ENCODE peak calls at places on chromosome 13, in nine cellular contexts. H, N, D, T, Z, X, Q, B and F are unnamed samples. For H3K27me3, the result is how much of the 10 kb centered on the place peaks cover.

GRCh38 chr13:108496364-108497215 is 132.8 kb upstream of the MYO16 start:
- DNase-seq in Z (peak), T (no peak), N (no peak), Q (no peak), H (no peak), D (peak), X (no peak), B (no peak), F (no peak)

GRCh38 chr13:75507027-75508001 is 25.3 kb upstream of the TBC1D4 start:
- DNase-seq in Q (no peak), D (peak), N (no peak), X (no peak), T (no peak), B (no peak), Z (no peak), H (no peak), F (no peak)

GRCh38 chr13:94419304-94419943 is 60.1 kb downstream of the DCT start:
- DNase-seq in N (no peak), T (no peak), D (peak), H (peak), Q (no peak), Z (peak), X (no peak), B (no peak), F (peak)

GRCh38 chr13:40344270-40345148 is 321.9 kb downstream of the FOXO1 start:
- DNase-seq in Z (no peak), D (no peak), N (no peak), H (no peak), Q (no peak), T (no peak), X (no peak), B (no peak), F (no peak)

GRCh38 chr13:25971499-25972145 is 80.2 kb downstream of the SHISA2 start:
- DNase-seq in Z (no peak), D (peak), X (peak), T (no peak), B (no peak), Q (no peak), H (no peak), N (peak), F (no peak)

GRCh38 chr13:65095118-65095517 is 2135.0 kb downstream of the PCDH9 start:
- DNase-seq in D (no peak), B (no peak), T (no peak), Q (no peak), X (no peak), Z (no peak), N (no peak), H (no peak), F (no peak)

GRCh38 chr13:75656590-75656989 is 20.5 kb downstream of the LMO7 start:
- DNase-seq in D (peak), N (no peak), Q (no peak), Z (no peak), B (no peak), T (no peak), X (no peak), H (peak), F (no peak)

GRCh38 chr13:42984691-42985090 is 7.3 kb downstream of the EPSTI1 start:
- DNase-seq in Q (no peak), X (no peak), B (no peak), H (no peak), N (no peak), T (no peak), Z (no peak), D (no peak), F (no peak)

GRCh38 chr13:113125506-113126264 is 3.1 kb downstream of the F10 start:
- DNase-seq in Z (no peak), X (no peak), T (no peak), D (no peak), Q (no peak), H (no peak), N (no peak), B (no peak), F (no peak)

GRCh38 chr13:96834626-96835025 is 159.7 kb downstream of the OXGR1 start:
- DNase-seq in D (no peak), T (no peak), H (peak), Q (no peak), Z (no peak), B (no peak), N (no peak), X (no peak), F (no peak)

GRCh38 chr13:113663934-113664333 is 3.1 kb upstream of the GRK1 start:
- DNase-seq in Z (no peak), D (no peak), T (peak), Q (no peak), B (no peak), N (no peak), H (no peak), X (no peak), F (no peak)

GRCh38 chr13:36839981-36840380 is 21.0 kb downstream of the RFXAP start:
- DNase-seq in B (no peak), Z (no peak), Q (no peak), X (no peak), T (no peak), D (no peak), N (no peak), H (no peak), F (no peak)

GRCh38 chr13:32585625-32586021 is 629 bp upstream of the PDS5B start:
- DNase-seq in B (no peak), Z (no peak), T (no peak), X (no peak), N (no peak), D (no peak), H (no peak), Q (no peak), F (peak)

GRCh38 chr13:67147257-67148218 is 82.6 kb downstream of the PCDH9 start:
- DNase-seq in Q (no peak), H (no peak), T (no peak), Z (peak), X (no peak), N (no peak), B (peak), D (no peak), F (no peak)

GRCh38 chr13:88958821-88959220 is 1287.7 kb downstream of the SLITRK5 start:
- DNase-seq in X (no peak), D (no peak), H (no peak), T (no peak), Q (no peak), B (no peak), N (no peak), Z (no peak), F (no peak)

GRCh38 chr13:60933638-60934037 is 482.0 kb downstream of the PCDH20 start:
- DNase-seq in T (no peak), B (no peak), D (no peak), X (no peak), N (no peak), Z (no peak), H (no peak), Q (no peak), F (no peak)

GRCh38 chr13:75173457-75174356 is 308.3 kb downstream of the TBC1D4 start:
- DNase-seq in D (no peak), T (no peak), X (no peak), N (no peak), Q (no peak), B (no peak), H (no peak), Z (no peak), F (no peak)

GRCh38 chr13:24220086-24220703 is 59.7 kb downstream of the SPATA13 start:
- DNase-seq in X (peak), B (peak), Q (no peak), D (peak), T (no peak), Z (peak), H (peak), N (peak), F (peak)

GRCh38 chr13:81745391-81745790 is 1404.5 kb upstream of the SPRY2 start:
- DNase-seq in N (no peak), H (no peak), Z (no peak), B (no peak), D (no peak), Q (no peak), X (no peak), T (no peak), F (no peak)

GRCh38 chr13:107365466-107366215 is 797.7 kb upstream of the ARGLU1 start:
- DNase-seq in Q (no peak), B (no peak), H (no peak), D (no peak), T (no peak), N (no peak), X (no peak), Z (peak), F (no peak)

DNA sequence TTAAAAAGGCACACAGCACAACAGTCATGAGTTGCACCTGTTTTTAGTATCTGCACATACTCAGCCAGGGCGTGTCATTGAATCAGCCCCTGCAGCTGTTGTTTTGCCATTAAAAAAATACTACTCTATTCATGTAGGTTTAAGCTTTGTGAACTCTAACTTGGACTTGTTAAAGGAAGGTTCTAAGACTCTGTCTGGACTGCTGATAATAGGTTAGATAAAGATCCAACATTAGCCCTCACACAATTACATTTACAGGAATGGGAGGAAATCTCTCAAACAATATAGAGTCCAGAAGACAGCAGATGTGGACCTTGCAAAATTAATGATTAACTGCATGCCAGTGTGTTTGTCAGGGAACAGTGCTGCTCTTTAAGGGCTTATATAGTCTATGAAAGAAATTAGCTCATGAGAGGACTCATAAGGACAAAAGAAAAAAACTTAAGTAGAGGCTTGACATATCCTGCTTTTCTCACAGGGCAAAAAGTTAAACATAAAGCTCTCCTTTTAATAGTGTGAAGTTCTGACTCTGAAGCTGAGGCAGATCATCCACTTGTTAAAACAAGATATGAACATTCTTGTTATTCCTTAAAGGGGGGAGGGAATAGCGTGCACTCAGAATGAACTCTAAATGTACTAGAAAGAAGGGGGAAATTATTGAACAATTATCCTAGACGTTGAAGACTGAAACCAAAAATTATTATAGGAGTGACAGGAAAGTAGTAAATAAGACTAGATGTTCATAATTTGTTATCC is 243.6 kb downstream of the NDFIP2 start:
- DNase-seq in H (peak), T (no peak), Z (no peak), D (no peak), Q (no peak), X (no peak), N (no peak), B (no peak), F (no peak)
- H3K27me3 ChIP-seq in H (under half), T (under half), Z (under half), D (under half), Q (under half), X (under half), N (under half), B (under half), F (under half)

DNA sequence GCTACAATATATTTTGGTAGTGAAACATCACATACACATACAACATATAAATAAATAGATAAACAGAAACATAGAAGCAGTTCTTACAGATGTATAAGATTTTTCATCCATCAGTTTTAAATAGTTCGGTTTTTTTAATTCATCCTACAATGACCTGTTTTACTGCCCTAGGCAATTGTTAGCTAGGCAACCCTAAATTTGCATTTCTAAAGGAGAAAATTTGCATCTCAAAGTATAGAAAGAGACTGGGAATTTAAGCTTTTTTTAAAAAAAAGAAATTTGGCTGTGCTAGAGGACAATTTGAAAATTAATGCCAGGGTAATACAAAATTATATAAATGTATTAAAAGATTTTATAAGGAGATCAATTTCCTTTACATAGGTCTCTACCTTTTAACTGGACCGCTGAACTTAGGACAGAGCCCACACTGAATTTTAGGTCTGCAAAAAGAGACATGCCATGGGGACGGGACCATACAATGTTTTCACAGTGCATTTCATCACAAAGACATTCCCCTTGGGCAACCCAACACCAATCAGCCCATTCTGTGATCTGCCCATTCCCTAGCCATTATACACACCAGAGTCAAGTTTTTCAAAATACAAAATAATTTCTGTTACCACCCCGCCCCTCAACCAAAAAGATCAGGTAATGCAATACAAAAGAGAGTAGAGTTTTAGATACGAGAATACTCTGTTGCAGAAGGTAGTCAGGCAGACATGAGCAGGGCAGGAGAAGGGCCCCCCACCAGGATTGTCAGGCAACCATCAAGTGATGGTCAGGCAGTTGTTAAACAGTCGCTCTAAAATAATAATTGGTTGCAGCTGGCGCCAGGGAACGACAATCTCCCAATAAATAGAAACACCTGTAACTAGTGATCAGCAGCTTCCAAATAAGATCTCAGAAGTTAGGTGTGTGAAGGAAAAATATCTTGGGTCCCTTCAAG is 299.8 kb upstream of the SGCG start:
- DNase-seq in D (no peak), N (no peak), X (no peak), Z (no peak), B (no peak), Q (no peak), T (no peak), H (no peak), F (no peak)
- H3K27me3 ChIP-seq in D (under half), N (under half), X (under half), Z (under half), B (under half), Q (under half), T (under half), H (under half), F (under half)

GRCh38 chr13:29939158-29939557 is 88.7 kb upstream of the UBL3 start:
- DNase-seq in D (no peak), H (no peak), Z (no peak), T (no peak), N (no peak), Q (no peak), B (no peak), X (no peak), F (no peak)
- H3K27me3 ChIP-seq in D (under half), H (under half), Z (under half), T (under half), N (under half), Q (under half), B (under half), X (under half), F (under half)

GRCh38 chr13:49225358-49226042 is 5.4 kb downstream of the MLNR start:
- DNase-seq in Z (no peak), X (no peak), Q (no peak), N (no peak), D (no peak), T (no peak), H (no peak), B (no peak), F (no peak)
- H3K27me3 ChIP-seq in Z (under half), X (under half), Q (under half), N (under half), D (under half), T (under half), H (under half), B (under half), F (under half)